ENCODE peak calls at places on chromosomes 7 and 10, in ten cellular contexts. S, U, F, P, G, Y, I, M, N and K are unnamed samples.

GRCh38 chr10:70380350-70381135 is 1.9 kb downstream of the LRRC20 start:
- DNase-seq in Y (no peak), I (no peak), N (no peak), P (no peak), M (no peak), F (no peak), S (no peak), U (no peak), G (no peak), K (no peak)

GRCh38 chr7:2444476-2444875 is 31.7 kb downstream of the GRIFIN start:
- DNase-seq in G (no peak), N (no peak), Y (no peak), S (no peak), P (no peak), F (peak), U (no peak), M (peak), I (no peak), K (no peak)

GRCh38 chr7:148547946-148548345 is 42.6 kb upstream of the C7orf33 start:
- DNase-seq in N (no peak), U (no peak), S (no peak), M (no peak), P (no peak), F (no peak), I (no peak), G (no peak), Y (no peak), K (no peak)

GRCh38 chr7:155205368-155206285 is 92.1 kb upstream of the INSIG1 start:
- DNase-seq in I (peak), Y (peak), P (no peak), U (peak), M (peak), N (no peak), S (no peak), G (peak), F (peak), K (no peak)

GRCh38 chr7:100128602-100128963 is 1.8 kb downstream of the MBLAC1 start:
- DNase-seq in S (no peak), N (no peak), U (no peak), M (no peak), P (no peak), F (no peak), Y (no peak), I (no peak), G (no peak), K (no peak)

GRCh38 chr10:113089581-113089980 is 139.5 kb downstream of the TCF7L2 start:
- DNase-seq in S (no peak), U (no peak), I (no peak), F (no peak), P (no peak), N (no peak), Y (peak), G (no peak), M (no peak), K (no peak)

GRCh38 chr7:139825666-139826290 is 3.3 kb upstream of the TBXAS1 start:
- DNase-seq in N (no peak), Y (no peak), S (no peak), P (no peak), F (peak), U (no peak), I (no peak), M (no peak), G (no peak), K (no peak)

GRCh38 chr7:118590107-118590506 is 365.6 kb downstream of the ANKRD7 start:
- DNase-seq in G (no peak), P (no peak), S (no peak), Y (no peak), M (no peak), F (no peak), N (no peak), U (no peak), I (no peak), K (peak)

GRCh38 chr10:110568055-110568735 is 700 bp downstream of the SMC3 start:
- DNase-seq in G (no peak), S (no peak), P (no peak), N (peak), U (peak), Y (peak), M (no peak), F (no peak), I (peak), K (no peak)

GRCh38 chr7:158993591-158993990 is 137.2 kb downstream of the DYNC2I1 start:
- DNase-seq in P (no peak), N (no peak), M (no peak), I (no peak), G (no peak), Y (no peak), F (no peak), U (no peak), S (no peak), K (no peak)

GRCh38 chr10:44400553-44400952 is 15.7 kb upstream of the CXCL12 start:
- DNase-seq in N (no peak), S (no peak), I (no peak), P (no peak), F (no peak), G (no peak), U (no peak), M (no peak), Y (no peak), K (no peak)

GRCh38 chr10:1152386-1153252 is 96.4 kb downstream of the WDR37 start:
- DNase-seq in S (no peak), G (no peak), Y (no peak), I (no peak), F (no peak), P (no peak), N (no peak), U (peak), M (no peak), K (no peak)

GRCh38 chr10:96632974-96633373 is 46.2 kb upstream of the TM9SF3 start:
- DNase-seq in G (no peak), M (no peak), U (no peak), I (peak), S (peak), Y (no peak), F (no peak), P (no peak), N (no peak), K (no peak)

GRCh38 chr10:103696411-103697145 is 158.8 kb downstream of the SH3PXD2A start:
- DNase-seq in G (peak), N (no peak), U (peak), F (peak), I (no peak), Y (peak), S (no peak), P (no peak), M (peak), K (peak)

GRCh38 chr10:58502956-58503355 is 9.7 kb upstream of the BICC1 start:
- DNase-seq in F (peak), I (no peak), N (no peak), Y (no peak), P (no peak), S (no peak), G (no peak), U (no peak), M (no peak), K (no peak)

GRCh38 chr10:31134303-31134928 is 102.8 kb upstream of the ZNF438 start:
- DNase-seq in I (no peak), U (no peak), N (peak), G (no peak), M (no peak), S (no peak), Y (peak), F (peak), P (no peak), K (no peak)

GRCh38 chr10:49269523-49269922 is 29.4 kb upstream of the C10orf71 start:
- DNase-seq in P (no peak), N (no peak), F (no peak), I (no peak), G (no peak), M (no peak), U (no peak), S (no peak), Y (no peak), K (no peak)

GRCh38 chr7:77327932-77328628 is 88.1 kb downstream of the GSAP start:
- DNase-seq in M (no peak), G (no peak), I (no peak), U (no peak), Y (no peak), S (no peak), P (no peak), N (no peak), F (no peak), K (no peak)

GRCh38 chr10:94274142-94274787 is 88.5 kb downstream of the NOC3L start:
- DNase-seq in Y (peak), N (no peak), F (no peak), G (no peak), P (no peak), M (peak), U (no peak), S (no peak), I (no peak), K (no peak)

GRCh38 chr7:24825931-24826661 is 68.8 kb upstream of the GSDME start:
- DNase-seq in Y (peak), S (peak), P (no peak), M (no peak), G (no peak), F (peak), N (peak), I (no peak), U (no peak), K (no peak)

GRCh38 chr10:29603516-29603915 is 31.3 kb downstream of the SVIL start:
- DNase-seq in S (no peak), Y (no peak), U (no peak), P (no peak), N (no peak), M (no peak), I (no peak), F (no peak), G (no peak), K (no peak)

GRCh38 chr7:51013861-51014511 is 231.3 kb upstream of the GRB10 start:
- DNase-seq in S (no peak), I (no peak), N (no peak), P (no peak), Y (no peak), F (no peak), M (no peak), U (peak), G (no peak), K (no peak)

GRCh38 chr10:69061305-69062161 is 26.4 kb upstream of the SRGN start:
- DNase-seq in N (peak), S (peak), M (peak), U (peak), P (no peak), Y (peak), F (peak), I (peak), G (peak), K (no peak)

GRCh38 chr7:16354573-16354972 is 66.8 kb downstream of the CRPPA start:
- DNase-seq in M (no peak), S (no peak), Y (no peak), P (no peak), N (no peak), G (no peak), U (no peak), I (no peak), F (no peak), K (no peak)

GRCh38 chr7:130224210-130224609 is 16.6 kb downstream of the SSMEM1 start:
- DNase-seq in U (no peak), S (no peak), P (no peak), I (no peak), M (no peak), G (no peak), Y (no peak), N (no peak), F (no peak), K (no peak)

GRCh38 chr10:19888061-19888660 is 71.9 kb downstream of the PLXDC2 start:
- DNase-seq in Y (no peak), S (no peak), P (no peak), I (no peak), U (no peak), G (no peak), F (no peak), M (no peak), N (no peak), K (no peak)

GRCh38 chr10:784759-785538 is 95.5 kb upstream of the DIP2C start:
- DNase-seq in N (no peak), S (peak), P (peak), M (peak), G (no peak), U (peak), Y (peak), I (peak), F (peak), K (no peak)

GRCh38 chr10:114393482-114393881 is 10.8 kb downstream of the AFAP1L2 start:
- DNase-seq in N (no peak), P (no peak), G (no peak), U (no peak), Y (no peak), M (no peak), S (no peak), I (no peak), F (peak), K (no peak)

GRCh38 chr7:157513682-157514081 is 176.9 kb downstream of the DNAJB6 start:
- DNase-seq in N (no peak), U (no peak), F (no peak), I (no peak), P (no peak), Y (no peak), S (no peak), G (no peak), M (no peak), K (no peak)

GRCh38 chr10:113127285-113128283 is 177.5 kb downstream of the TCF7L2 start:
- DNase-seq in G (no peak), N (no peak), P (peak), M (no peak), S (no peak), I (no peak), U (no peak), F (no peak), Y (no peak), K (no peak)

GRCh38 chr7:92606985-92607384 is 16.8 kb upstream of the FAM133B start:
- DNase-seq in I (no peak), U (no peak), P (no peak), G (no peak), Y (no peak), F (no peak), N (no peak), M (no peak), S (no peak), K (no peak)

GRCh38 chr7:138459300-138460175 is 521 bp upstream of the TRIM24 start:
- DNase-seq in P (peak), I (no peak), M (peak), Y (peak), G (peak), F (no peak), N (peak), U (peak), S (no peak), K (peak)

GRCh38 chr7:7221602-7222038 is 39.3 kb downstream of the C1GALT1 start:
- DNase-seq in N (no peak), F (peak), M (peak), I (no peak), P (no peak), U (no peak), Y (no peak), S (no peak), G (peak), K (no peak)

GRCh38 chr10:30747633-30748032 is 118.1 kb upstream of the LYZL2 start:
- DNase-seq in Y (no peak), G (no peak), N (no peak), I (no peak), F (peak), S (no peak), M (no peak), P (no peak), U (no peak), K (no peak)

GRCh38 chr7:139479620-139480019 is 3.9 kb downstream of the KLRG2 start:
- DNase-seq in P (no peak), F (no peak), N (no peak), M (no peak), G (no peak), S (no peak), Y (peak), U (no peak), I (no peak), K (no peak)

GRCh38 chr7:23011222-23011924 is 2.6 kb downstream of the HYCC1 start:
- DNase-seq in I (no peak), P (no peak), N (no peak), Y (no peak), G (no peak), U (no peak), S (no peak), M (no peak), F (no peak), K (no peak)

GRCh38 chr7:31948041-31948440 is 122.2 kb downstream of the PDE1C start:
- DNase-seq in G (no peak), F (peak), M (peak), S (no peak), U (no peak), I (no peak), Y (no peak), P (no peak), N (peak), K (no peak)

GRCh38 chr7:44534501-44534900 is 6.6 kb downstream of the NPC1L1 start:
- DNase-seq in G (peak), U (no peak), I (no peak), P (peak), F (no peak), S (no peak), M (no peak), Y (peak), N (peak), K (peak)

GRCh38 chr10:47311900-47312662 is 10.2 kb upstream of the GDF2 start:
- DNase-seq in Y (peak), G (peak), P (peak), N (peak), M (peak), U (peak), I (peak), S (peak), F (peak), K (peak)

GRCh38 chr7:12146813-12147212 is 64.3 kb upstream of the TMEM106B start:
- DNase-seq in Y (no peak), N (no peak), I (no peak), M (no peak), S (no peak), U (no peak), P (no peak), G (no peak), F (no peak), K (peak)

GRCh38 chr10:86392723-86393094 is 26.1 kb upstream of the GRID1 start:
- DNase-seq in P (no peak), Y (no peak), M (no peak), F (no peak), N (no peak), I (no peak), G (no peak), S (no peak), U (no peak), K (no peak)
- H3K4me3 ChIP-seq in P (no peak), Y (no peak), M (no peak), F (no peak), N (no peak), I (no peak), G (no peak), S (no peak), U (no peak), K (no peak)

GRCh38 chr10:100537475-100537874 is 1.7 kb downstream of the HIF1AN start:
- DNase-seq in U (no peak), Y (no peak), F (no peak), N (no peak), G (no peak), I (no peak), P (no peak), M (no peak), S (no peak), K (no peak)
- H3K4me3 ChIP-seq in U (no peak), Y (no peak), F (no peak), N (no peak), G (peak), I (no peak), P (no peak), M (no peak), S (no peak), K (no peak)

GRCh38 chr10:72087969-72088878 is at the start of gene SPOCK2:
- DNase-seq in F (no peak), S (no peak), I (no peak), Y (peak), U (no peak), P (peak), N (no peak), M (no peak), G (no peak), K (no peak)

GRCh38 chr10:72088879-72089585 is 681 bp upstream of the SPOCK2 start:
- DNase-seq in G (no peak), Y (no peak), F (no peak), I (no peak), N (peak), M (peak), U (no peak), S (no peak), P (no peak), K (no peak)

GRCh38 chr10:72086466-72087391 is 1.6 kb downstream of the SPOCK2 start:
- DNase-seq in U (no peak), I (no peak), F (peak), M (no peak), S (no peak), P (peak), G (no peak), Y (peak), N (peak), K (no peak)

GRCh38 chr10:72085864-72086465 is 2.4 kb downstream of the SPOCK2 start:
- DNase-seq in U (peak), I (no peak), Y (no peak), F (no peak), N (no peak), S (no peak), M (no peak), P (no peak), G (no peak), K (no peak)

GRCh38 chr10:72087392-72087968 is 871 bp downstream of the SPOCK2 start:
- DNase-seq in P (no peak), I (no peak), N (no peak), U (no peak), S (no peak), M (no peak), F (no peak), G (no peak), Y (peak), K (no peak)
- H3K4me3 ChIP-seq in P (peak), I (peak), N (peak), U (peak), S (peak), M (peak), F (no peak), G (no peak), Y (peak), K (peak)

GRCh38 chr7:152761116-152761748 is 1.7 kb downstream of the ACTR3B start:
- DNase-seq in M (peak), I (no peak), N (no peak), P (no peak), S (no peak), U (no peak), Y (no peak), G (no peak), F (peak), K (no peak)
- H3K4me3 ChIP-seq in M (peak), I (peak), N (peak), P (no peak), S (no peak), U (peak), Y (no peak), G (peak), F (peak), K (peak)

DNA sequence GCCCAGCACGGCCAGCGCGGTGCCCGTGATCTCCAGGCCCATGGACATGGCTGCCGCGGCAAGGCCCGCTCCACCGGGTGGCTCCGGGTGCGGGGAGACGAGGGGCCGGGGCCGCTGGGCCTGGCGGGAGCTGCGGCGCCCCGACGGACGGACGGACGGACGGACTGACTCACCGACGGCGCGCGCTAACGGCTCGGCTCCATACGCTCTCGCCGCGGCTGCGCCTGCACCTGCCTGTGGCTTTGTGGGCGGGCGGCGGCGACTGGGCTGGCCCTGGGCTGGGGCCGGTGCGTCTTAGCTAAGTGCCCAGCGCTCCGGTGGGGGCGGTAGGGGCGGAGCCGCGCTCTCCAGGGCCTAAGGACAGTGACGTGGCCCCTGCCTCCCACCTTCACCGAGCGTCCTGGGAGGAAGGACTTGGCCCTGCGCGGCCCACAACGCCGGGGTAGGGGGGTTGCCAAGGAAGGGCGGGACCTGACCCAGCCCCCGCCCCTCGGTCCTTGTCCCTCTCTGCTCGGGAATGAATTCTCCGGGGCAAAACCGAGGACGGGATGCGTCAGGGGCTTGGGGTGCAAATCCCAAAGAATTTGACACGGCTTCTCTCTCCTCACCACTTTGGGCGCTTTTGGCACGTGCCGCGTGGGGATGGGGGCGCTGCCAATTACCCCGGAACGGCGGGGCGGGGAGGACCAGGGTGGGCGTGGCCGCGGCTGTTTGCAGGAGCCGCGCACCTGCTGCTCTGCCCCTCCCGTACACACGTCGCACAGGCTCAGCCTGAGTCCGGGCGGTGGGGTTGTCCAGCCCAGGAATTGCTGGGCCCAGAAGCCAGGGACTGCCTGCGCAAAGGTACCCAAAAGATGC is at the start of gene CLDN3:
- DNase-seq in Y (peak), I (peak), M (no peak), U (no peak), F (no peak), S (peak), N (no peak), G (no peak), P (peak), K (peak)
- H3K4me3 ChIP-seq in Y (peak), I (peak), M (peak), U (peak), F (peak), S (peak), N (peak), G (peak), P (peak), K (peak)